ENCODE peak calls at places on chromosomes 4 and X, in five cellular contexts. One of them, this sample, is unnamed. For H3K4me1 and H3K27me3, the result is how much of the 10 kb centered on the place peaks cover.

GRCh38 chrX:132393992-132394391 is 94.8 kb downstream of the MBNL3 start:
- DNase-seq in CD8-positive, alpha-beta memory T cell: no peak
- DNase-seq in uterus: no peak
- DNase-seq in naive thymus-derived CD4-positive, alpha-beta T cell: no peak
- DNase-seq in heart right ventricle: no peak
- DNase-seq in this sample: no peak

GRCh38 chr4:123588631-123589223 is 192.1 kb downstream of the SPRY1 start:
- DNase-seq in CD8-positive, alpha-beta memory T cell: no peak
- DNase-seq in uterus: no peak
- DNase-seq in naive thymus-derived CD4-positive, alpha-beta T cell: no peak
- DNase-seq in heart right ventricle: peak
- DNase-seq in this sample: no peak

GRCh38 chr4:101791189-101791572 is 651 bp downstream of the BANK1 start:
- DNase-seq in CD8-positive, alpha-beta memory T cell: no peak
- DNase-seq in uterus: no peak
- DNase-seq in naive thymus-derived CD4-positive, alpha-beta T cell: no peak
- DNase-seq in heart right ventricle: no peak
- DNase-seq in this sample: no peak

GRCh38 chrX:119573840-119574393 is 446 bp upstream of the UBE2A start:
- DNase-seq in CD8-positive, alpha-beta memory T cell: no peak
- DNase-seq in uterus: peak
- DNase-seq in naive thymus-derived CD4-positive, alpha-beta T cell: no peak
- DNase-seq in heart right ventricle: peak
- DNase-seq in this sample: no peak

GRCh38 chr4:2084316-2084715 is 25.2 kb downstream of the NAT8L start:
- DNase-seq in CD8-positive, alpha-beta memory T cell: no peak
- DNase-seq in uterus: no peak
- DNase-seq in naive thymus-derived CD4-positive, alpha-beta T cell: no peak
- DNase-seq in heart right ventricle: no peak
- DNase-seq in this sample: no peak

GRCh38 chr4:164509951-164510350 is 244.0 kb upstream of the SMIM31 start:
- DNase-seq in CD8-positive, alpha-beta memory T cell: no peak
- DNase-seq in uterus: no peak
- DNase-seq in naive thymus-derived CD4-positive, alpha-beta T cell: no peak
- DNase-seq in heart right ventricle: no peak
- DNase-seq in this sample: no peak

GRCh38 chr4:123390846-123391456 is 5.6 kb upstream of the SPRY1 start:
- DNase-seq in CD8-positive, alpha-beta memory T cell: no peak
- DNase-seq in uterus: no peak
- DNase-seq in naive thymus-derived CD4-positive, alpha-beta T cell: no peak
- DNase-seq in heart right ventricle: no peak
- DNase-seq in this sample: no peak

GRCh38 chr4:148962539-148963290 is 520.5 kb upstream of the NR3C2 start:
- DNase-seq in CD8-positive, alpha-beta memory T cell: no peak
- DNase-seq in uterus: no peak
- DNase-seq in naive thymus-derived CD4-positive, alpha-beta T cell: no peak
- DNase-seq in heart right ventricle: no peak
- DNase-seq in this sample: no peak

GRCh38 chr4:7597281-7597680 is 162.6 kb upstream of the PSAPL1 start:
- DNase-seq in CD8-positive, alpha-beta memory T cell: no peak
- DNase-seq in uterus: no peak
- DNase-seq in naive thymus-derived CD4-positive, alpha-beta T cell: no peak
- DNase-seq in heart right ventricle: no peak
- DNase-seq in this sample: no peak

GRCh38 chr4:55444822-55445221 is 49.1 kb downstream of the TMEM165 start:
- DNase-seq in CD8-positive, alpha-beta memory T cell: no peak
- DNase-seq in uterus: no peak
- DNase-seq in naive thymus-derived CD4-positive, alpha-beta T cell: no peak
- DNase-seq in heart right ventricle: no peak
- DNase-seq in this sample: no peak

GRCh38 chrX:70426286-70427278 is 3.5 kb downstream of the GDPD2 start:
- DNase-seq in CD8-positive, alpha-beta memory T cell: no peak
- DNase-seq in uterus: no peak
- DNase-seq in naive thymus-derived CD4-positive, alpha-beta T cell: no peak
- DNase-seq in heart right ventricle: no peak
- DNase-seq in this sample: no peak

GRCh38 chr4:41144812-41145211 is 69.5 kb downstream of the APBB2 start:
- DNase-seq in CD8-positive, alpha-beta memory T cell: no peak
- DNase-seq in uterus: no peak
- DNase-seq in naive thymus-derived CD4-positive, alpha-beta T cell: no peak
- DNase-seq in heart right ventricle: no peak
- DNase-seq in this sample: no peak

GRCh38 chr4:146333187-146333894 is 119.0 kb downstream of the REELD1 start:
- DNase-seq in CD8-positive, alpha-beta memory T cell: no peak
- DNase-seq in uterus: no peak
- DNase-seq in naive thymus-derived CD4-positive, alpha-beta T cell: no peak
- DNase-seq in heart right ventricle: no peak
- DNase-seq in this sample: no peak

GRCh38 chr4:17934286-17934685 is 87.3 kb downstream of the LCORL start:
- DNase-seq in CD8-positive, alpha-beta memory T cell: no peak
- DNase-seq in uterus: no peak
- DNase-seq in naive thymus-derived CD4-positive, alpha-beta T cell: no peak
- DNase-seq in heart right ventricle: no peak
- DNase-seq in this sample: no peak

GRCh38 chr4:133624744-133625143 is 475.6 kb downstream of the PCDH10 start:
- DNase-seq in CD8-positive, alpha-beta memory T cell: no peak
- DNase-seq in uterus: no peak
- DNase-seq in naive thymus-derived CD4-positive, alpha-beta T cell: no peak
- DNase-seq in heart right ventricle: no peak
- DNase-seq in this sample: no peak

DNA sequence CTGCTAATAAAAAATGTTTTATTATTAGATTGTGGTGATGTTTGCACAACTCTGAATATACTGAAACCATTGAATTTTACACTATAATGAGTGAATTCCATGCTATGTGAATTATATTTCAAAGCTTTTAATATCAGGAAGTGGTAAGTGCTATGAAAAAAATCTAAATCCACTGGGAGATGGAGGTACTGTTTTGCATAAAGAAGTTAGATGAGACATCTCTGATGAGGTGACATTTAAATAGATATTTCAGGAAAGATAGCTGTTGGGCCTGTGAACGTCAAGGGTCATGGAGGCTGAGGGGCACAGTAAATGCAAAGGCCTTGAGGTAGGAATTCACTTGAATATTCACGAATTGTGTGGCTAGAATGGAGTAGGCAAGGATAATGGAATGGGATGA is 12.3 kb downstream of the DCUN1D4 start:
- DNase-seq in CD8-positive, alpha-beta memory T cell: no peak
- DNase-seq in uterus: no peak
- DNase-seq in naive thymus-derived CD4-positive, alpha-beta T cell: no peak
- DNase-seq in heart right ventricle: no peak
- DNase-seq in this sample: no peak
- H3K4me1 ChIP-seq in CD8-positive, alpha-beta memory T cell: under half
- H3K4me1 ChIP-seq in uterus: under half
- H3K4me1 ChIP-seq in naive thymus-derived CD4-positive, alpha-beta T cell: under half
- H3K4me1 ChIP-seq in heart right ventricle: half or more
- H3K4me1 ChIP-seq in this sample: under half

GRCh38 chr4:130646886-130647285 is 1550.9 kb downstream of the C4orf33 start:
- DNase-seq in CD8-positive, alpha-beta memory T cell: no peak
- DNase-seq in uterus: no peak
- DNase-seq in naive thymus-derived CD4-positive, alpha-beta T cell: no peak
- DNase-seq in heart right ventricle: no peak
- DNase-seq in this sample: no peak
- H3K27me3 ChIP-seq in CD8-positive, alpha-beta memory T cell: under half
- H3K27me3 ChIP-seq in uterus: under half
- H3K27me3 ChIP-seq in naive thymus-derived CD4-positive, alpha-beta T cell: under half
- H3K27me3 ChIP-seq in heart right ventricle: under half
- H3K27me3 ChIP-seq in this sample: under half

GRCh38 chr4:38062088-38062893 is 102.1 kb downstream of the PTTG2 start:
- DNase-seq in CD8-positive, alpha-beta memory T cell: peak
- DNase-seq in uterus: peak
- DNase-seq in naive thymus-derived CD4-positive, alpha-beta T cell: peak
- DNase-seq in heart right ventricle: peak
- DNase-seq in this sample: peak
- H3K4me3 ChIP-seq in CD8-positive, alpha-beta memory T cell: no peak
- H3K4me3 ChIP-seq in uterus: no peak
- H3K4me3 ChIP-seq in naive thymus-derived CD4-positive, alpha-beta T cell: peak
- H3K4me3 ChIP-seq in heart right ventricle: no peak
- H3K4me3 ChIP-seq in this sample: no peak

GRCh38 chrX:153970398-153971123 is 1.1 kb downstream of the HCFC1 start:
- DNase-seq in CD8-positive, alpha-beta memory T cell: no peak
- DNase-seq in uterus: peak
- DNase-seq in naive thymus-derived CD4-positive, alpha-beta T cell: no peak
- DNase-seq in heart right ventricle: peak
- DNase-seq in this sample: peak
- H3K4me1 ChIP-seq in CD8-positive, alpha-beta memory T cell: under half
- H3K4me1 ChIP-seq in uterus: under half
- H3K4me1 ChIP-seq in naive thymus-derived CD4-positive, alpha-beta T cell: under half
- H3K4me1 ChIP-seq in heart right ventricle: half or more
- H3K4me1 ChIP-seq in this sample: half or more

DNA sequence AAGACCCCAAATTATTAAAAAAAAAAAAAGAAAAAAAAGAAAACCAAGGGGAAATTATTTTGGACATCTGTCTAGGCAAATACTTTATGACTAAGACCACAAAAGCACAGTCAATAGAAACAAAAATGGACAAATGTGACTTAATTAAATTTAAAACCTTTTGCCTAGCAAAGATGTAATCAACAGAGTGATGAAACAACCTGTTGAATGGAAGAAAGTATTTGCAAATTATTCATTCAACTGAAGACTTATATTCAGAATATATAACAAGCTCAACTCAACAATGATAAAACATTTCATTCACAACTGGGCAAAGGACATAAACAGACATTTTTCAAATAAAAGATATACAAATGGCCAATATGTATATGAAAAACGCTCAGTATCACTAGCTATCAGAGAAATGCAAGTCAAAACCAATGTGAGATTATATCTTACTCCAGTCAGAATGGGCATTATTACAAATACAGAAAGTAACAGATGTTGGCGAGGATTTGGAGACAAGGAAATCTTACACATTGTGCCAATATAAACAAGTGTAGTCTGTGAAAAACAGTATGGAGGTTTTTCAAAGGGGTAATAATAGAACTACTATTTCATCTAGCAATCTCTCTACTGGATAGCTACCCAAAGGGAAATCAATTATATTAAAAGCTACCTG is 67.1 kb downstream of the FAAH2 start:
- DNase-seq in CD8-positive, alpha-beta memory T cell: no peak
- DNase-seq in uterus: no peak
- DNase-seq in naive thymus-derived CD4-positive, alpha-beta T cell: no peak
- DNase-seq in heart right ventricle: no peak
- DNase-seq in this sample: no peak
- H3K27me3 ChIP-seq in CD8-positive, alpha-beta memory T cell: under half
- H3K27me3 ChIP-seq in uterus: under half
- H3K27me3 ChIP-seq in naive thymus-derived CD4-positive, alpha-beta T cell: under half
- H3K27me3 ChIP-seq in heart right ventricle: under half
- H3K27me3 ChIP-seq in this sample: under half

GRCh38 chr4:77827343-77827742 is 8.2 kb upstream of the CNOT6L start:
- DNase-seq in CD8-positive, alpha-beta memory T cell: no peak
- DNase-seq in uterus: no peak
- DNase-seq in naive thymus-derived CD4-positive, alpha-beta T cell: peak
- DNase-seq in heart right ventricle: no peak
- DNase-seq in this sample: peak
- H3K4me3 ChIP-seq in CD8-positive, alpha-beta memory T cell: peak
- H3K4me3 ChIP-seq in uterus: no peak
- H3K4me3 ChIP-seq in naive thymus-derived CD4-positive, alpha-beta T cell: no peak
- H3K4me3 ChIP-seq in heart right ventricle: no peak
- H3K4me3 ChIP-seq in this sample: peak

This sample was measured in CD4-positive, alpha-beta memory T cell.